ENCODE peak calls at places on chromosomes 13 and 19, in seven cellular contexts. One of them, this sample, is unnamed.

GRCh38 chr13:78020861-78021260 is 102.2 kb upstream of the EDNRB start:
- DNase-seq in lower leg skin: no peak
- DNase-seq in aorta: no peak
- DNase-seq in HT1080: no peak
- DNase-seq in left cardiac atrium: no peak
- DNase-seq in HT-29: no peak
- DNase-seq in stimulated activated CD4-positive, alpha-beta T cell treated with anti-CD3 and anti-CD28 coated beads, Interleukin-2, amount 100 ng/mL, for 48 hours: no peak
- DNase-seq in this sample: no peak

GRCh38 chr19:19381007-19381926 is 24.2 kb upstream of the GATAD2A start:
- DNase-seq in lower leg skin: no peak
- DNase-seq in aorta: no peak
- DNase-seq in HT1080: no peak
- DNase-seq in left cardiac atrium: no peak
- DNase-seq in HT-29: no peak
- DNase-seq in stimulated activated CD4-positive, alpha-beta T cell treated with anti-CD3 and anti-CD28 coated beads, Interleukin-2, amount 100 ng/mL, for 48 hours: no peak
- DNase-seq in this sample: no peak

GRCh38 chr19:10079031-10079453 is 7.1 kb upstream of the SHFL start:
- DNase-seq in lower leg skin: no peak
- DNase-seq in aorta: no peak
- DNase-seq in HT1080: no peak
- DNase-seq in left cardiac atrium: no peak
- DNase-seq in HT-29: no peak
- DNase-seq in stimulated activated CD4-positive, alpha-beta T cell treated with anti-CD3 and anti-CD28 coated beads, Interleukin-2, amount 100 ng/mL, for 48 hours: no peak
- DNase-seq in this sample: no peak

GRCh38 chr19:15126511-15126910 is 19.3 kb downstream of the SYDE1 start:
- DNase-seq in lower leg skin: no peak
- DNase-seq in aorta: no peak
- DNase-seq in HT1080: no peak
- DNase-seq in left cardiac atrium: no peak
- DNase-seq in HT-29: no peak
- DNase-seq in stimulated activated CD4-positive, alpha-beta T cell treated with anti-CD3 and anti-CD28 coated beads, Interleukin-2, amount 100 ng/mL, for 48 hours: no peak
- DNase-seq in this sample: no peak

GRCh38 chr13:38606697-38607096 is 80.2 kb upstream of the FREM2 start:
- DNase-seq in lower leg skin: no peak
- DNase-seq in aorta: no peak
- DNase-seq in HT1080: no peak
- DNase-seq in left cardiac atrium: no peak
- DNase-seq in HT-29: no peak
- DNase-seq in stimulated activated CD4-positive, alpha-beta T cell treated with anti-CD3 and anti-CD28 coated beads, Interleukin-2, amount 100 ng/mL, for 48 hours: no peak
- DNase-seq in this sample: no peak

GRCh38 chr19:42469311-42470239 is 26.8 kb upstream of the CXCL17 start:
- DNase-seq in lower leg skin: no peak
- DNase-seq in aorta: no peak
- DNase-seq in HT1080: peak
- DNase-seq in left cardiac atrium: no peak
- DNase-seq in HT-29: no peak
- DNase-seq in stimulated activated CD4-positive, alpha-beta T cell treated with anti-CD3 and anti-CD28 coated beads, Interleukin-2, amount 100 ng/mL, for 48 hours: no peak
- DNase-seq in this sample: no peak

GRCh38 chr13:60229708-60230272 is 66.1 kb upstream of the DIAPH3 start:
- DNase-seq in lower leg skin: no peak
- DNase-seq in aorta: no peak
- DNase-seq in HT1080: no peak
- DNase-seq in left cardiac atrium: no peak
- DNase-seq in HT-29: no peak
- DNase-seq in stimulated activated CD4-positive, alpha-beta T cell treated with anti-CD3 and anti-CD28 coated beads, Interleukin-2, amount 100 ng/mL, for 48 hours: no peak
- DNase-seq in this sample: no peak

GRCh38 chr13:78632956-78633355 is 26.0 kb downstream of the OBI1 start:
- DNase-seq in lower leg skin: no peak
- DNase-seq in aorta: no peak
- DNase-seq in HT1080: no peak
- DNase-seq in left cardiac atrium: no peak
- DNase-seq in HT-29: no peak
- DNase-seq in stimulated activated CD4-positive, alpha-beta T cell treated with anti-CD3 and anti-CD28 coated beads, Interleukin-2, amount 100 ng/mL, for 48 hours: no peak
- DNase-seq in this sample: no peak

GRCh38 chr19:5964816-5965565 is 12.9 kb downstream of the RANBP3 start:
- DNase-seq in lower leg skin: no peak
- DNase-seq in aorta: no peak
- DNase-seq in HT1080: no peak
- DNase-seq in left cardiac atrium: no peak
- DNase-seq in HT-29: no peak
- DNase-seq in stimulated activated CD4-positive, alpha-beta T cell treated with anti-CD3 and anti-CD28 coated beads, Interleukin-2, amount 100 ng/mL, for 48 hours: no peak
- DNase-seq in this sample: no peak

GRCh38 chr19:54354761-54355160 is 10.0 kb downstream of the LAIR1 start:
- DNase-seq in lower leg skin: no peak
- DNase-seq in aorta: no peak
- DNase-seq in HT1080: no peak
- DNase-seq in left cardiac atrium: no peak
- DNase-seq in HT-29: no peak
- DNase-seq in stimulated activated CD4-positive, alpha-beta T cell treated with anti-CD3 and anti-CD28 coated beads, Interleukin-2, amount 100 ng/mL, for 48 hours: no peak
- DNase-seq in this sample: no peak

GRCh38 chr13:73481877-73482445 is 423.2 kb downstream of the KLF5 start:
- DNase-seq in lower leg skin: no peak
- DNase-seq in aorta: no peak
- DNase-seq in HT1080: no peak
- DNase-seq in left cardiac atrium: no peak
- DNase-seq in HT-29: no peak
- DNase-seq in stimulated activated CD4-positive, alpha-beta T cell treated with anti-CD3 and anti-CD28 coated beads, Interleukin-2, amount 100 ng/mL, for 48 hours: no peak
- DNase-seq in this sample: no peak

GRCh38 chr19:18731562-18732008 is 48.1 kb downstream of the CRTC1 start:
- DNase-seq in lower leg skin: no peak
- DNase-seq in aorta: no peak
- DNase-seq in HT1080: no peak
- DNase-seq in left cardiac atrium: no peak
- DNase-seq in HT-29: no peak
- DNase-seq in stimulated activated CD4-positive, alpha-beta T cell treated with anti-CD3 and anti-CD28 coated beads, Interleukin-2, amount 100 ng/mL, for 48 hours: no peak
- DNase-seq in this sample: no peak

GRCh38 chr13:51538626-51539179 is 45.6 kb upstream of the WDFY2 start:
- DNase-seq in lower leg skin: no peak
- DNase-seq in aorta: no peak
- DNase-seq in HT1080: no peak
- DNase-seq in left cardiac atrium: no peak
- DNase-seq in HT-29: no peak
- DNase-seq in stimulated activated CD4-positive, alpha-beta T cell treated with anti-CD3 and anti-CD28 coated beads, Interleukin-2, amount 100 ng/mL, for 48 hours: no peak
- DNase-seq in this sample: no peak

GRCh38 chr19:39212377-39212742 is 8.3 kb upstream of the SYCN start:
- DNase-seq in lower leg skin: no peak
- DNase-seq in aorta: no peak
- DNase-seq in HT1080: peak
- DNase-seq in left cardiac atrium: no peak
- DNase-seq in HT-29: peak
- DNase-seq in stimulated activated CD4-positive, alpha-beta T cell treated with anti-CD3 and anti-CD28 coated beads, Interleukin-2, amount 100 ng/mL, for 48 hours: peak
- DNase-seq in this sample: no peak

GRCh38 chr13:104586010-104586746 is 1520.0 kb upstream of the SLC10A2 start:
- DNase-seq in lower leg skin: no peak
- DNase-seq in aorta: no peak
- DNase-seq in HT1080: peak
- DNase-seq in left cardiac atrium: no peak
- DNase-seq in HT-29: peak
- DNase-seq in stimulated activated CD4-positive, alpha-beta T cell treated with anti-CD3 and anti-CD28 coated beads, Interleukin-2, amount 100 ng/mL, for 48 hours: no peak
- DNase-seq in this sample: no peak

GRCh38 chr13:86830046-86830445 is 841.1 kb upstream of the SLITRK5 start:
- DNase-seq in lower leg skin: no peak
- DNase-seq in aorta: no peak
- DNase-seq in HT1080: no peak
- DNase-seq in left cardiac atrium: no peak
- DNase-seq in HT-29: no peak
- DNase-seq in stimulated activated CD4-positive, alpha-beta T cell treated with anti-CD3 and anti-CD28 coated beads, Interleukin-2, amount 100 ng/mL, for 48 hours: no peak
- DNase-seq in this sample: no peak

GRCh38 chr19:15815306-15815705 is at the start of gene OR10H1:
- DNase-seq in lower leg skin: no peak
- DNase-seq in aorta: no peak
- DNase-seq in HT1080: no peak
- DNase-seq in left cardiac atrium: no peak
- DNase-seq in HT-29: peak
- DNase-seq in stimulated activated CD4-positive, alpha-beta T cell treated with anti-CD3 and anti-CD28 coated beads, Interleukin-2, amount 100 ng/mL, for 48 hours: no peak
- DNase-seq in this sample: peak

GRCh38 chr19:640156-640548 is 473 bp downstream of the FGF22 start:
- DNase-seq in lower leg skin: no peak
- DNase-seq in aorta: no peak
- DNase-seq in HT1080: no peak
- DNase-seq in left cardiac atrium: no peak
- DNase-seq in HT-29: no peak
- DNase-seq in stimulated activated CD4-positive, alpha-beta T cell treated with anti-CD3 and anti-CD28 coated beads, Interleukin-2, amount 100 ng/mL, for 48 hours: no peak
- DNase-seq in this sample: no peak

GRCh38 chr13:106186366-106187030 is 349.0 kb downstream of the EFNB2 start:
- DNase-seq in lower leg skin: no peak
- DNase-seq in aorta: no peak
- DNase-seq in HT1080: peak
- DNase-seq in left cardiac atrium: no peak
- DNase-seq in HT-29: no peak
- DNase-seq in stimulated activated CD4-positive, alpha-beta T cell treated with anti-CD3 and anti-CD28 coated beads, Interleukin-2, amount 100 ng/mL, for 48 hours: no peak
- DNase-seq in this sample: peak

This sample was measured in mammary epithelial cell.